ENCODE peak calls at places on chromosomes 12 and 14, in six cellular contexts. W is NCI-H1105 treated with DMSO at 0.1 percent for 48 hours, A is Daoy, N is foreskin fibroblast, D is colonic mucosa, L is endothelial cell. M is an unnamed sample.
A peak's percentile ranks its signal among the peaks of the same experiment; 100 is the strongest.

GRCh38 chr12:58242803-58243628 is 301.6 kb downstream of the ATP23 start:
- DNase-seq in D (no peak), W (no peak), L (no peak), N (no peak), A (peak; percentile 35), M (no peak)

GRCh38 chr12:54988402-54989054 is 4.0 kb upstream of the TESPA1 start:
- DNase-seq in W (peak; percentile 74), A (peak; percentile 44), N (peak; percentile 8), D (peak; percentile 50), L (no peak), M (peak; percentile 6)

GRCh38 chr12:14982986-14983385 is 10.1 kb downstream of the PDE6H start:
- DNase-seq in A (no peak), D (no peak), N (no peak), W (no peak), L (no peak), M (no peak)

GRCh38 chr12:16120027-16120426 is 157.5 kb downstream of the SLC15A5 start:
- DNase-seq in N (no peak), A (no peak), D (no peak), L (no peak), W (no peak), M (no peak)

GRCh38 chr12:85130631-85131030 is 94.5 kb downstream of the LRRIQ1 start:
- DNase-seq in D (no peak), W (no peak), N (no peak), L (no peak), A (no peak), M (no peak)

GRCh38 chr12:21615441-21615840 is 10.8 kb upstream of the GYS2 start:
- DNase-seq in W (no peak), L (no peak), A (no peak), N (no peak), D (no peak), M (no peak)

GRCh38 chr14:77641534-77642341 is 25.3 kb upstream of the SPTLC2 start:
- DNase-seq in N (peak; percentile 60), A (no peak), L (no peak), D (peak; percentile 78), W (no peak), M (peak; percentile 20)

GRCh38 chr14:76293923-76294322 is 82.0 kb upstream of the ESRRB start:
- DNase-seq in D (no peak), A (no peak), W (no peak), L (no peak), N (no peak), M (no peak)

GRCh38 chr14:21749306-21749868 is 75.8 kb upstream of the OR4E1 start:
- DNase-seq in N (no peak), A (no peak), W (no peak), L (no peak), D (no peak), M (no peak)

GRCh38 chr14:44385906-44386305 is 121.2 kb downstream of the FSCB start:
- DNase-seq in D (no peak), W (no peak), A (peak; percentile 55), N (no peak), L (no peak), M (no peak)

GRCh38 chr12:95230313-95230712 is 12.7 kb downstream of the VEZT start:
- DNase-seq in A (no peak), L (no peak), N (no peak), W (no peak), D (no peak), M (no peak)

GRCh38 chr14:20697273-20698017 is 8.9 kb downstream of the ANG start:
- DNase-seq in L (peak; percentile 74), A (peak; percentile 82), D (peak; percentile 80), N (peak; percentile 65), W (peak; percentile 58), M (peak; percentile 67)

GRCh38 chr12:115840159-115840558 is 437.3 kb downstream of the MED13L start:
- DNase-seq in D (no peak), A (peak; percentile 66), L (no peak), W (no peak), N (peak; percentile 29), M (peak; percentile 18)

GRCh38 chr14:35174342-35174741 is 52.0 kb downstream of the PRORP start:
- DNase-seq in D (no peak), A (no peak), L (no peak), N (no peak), W (no peak), M (no peak)

GRCh38 chr12:132413931-132414588 is 75.9 kb upstream of the FBRSL1 start:
- DNase-seq in D (no peak), A (no peak), W (peak; percentile 10), L (peak; percentile 73), N (no peak), M (no peak)

GRCh38 chr12:114483996-114484395 is 78.1 kb upstream of the TBX5 start:
- DNase-seq in L (no peak), A (no peak), D (no peak), N (no peak), W (no peak), M (no peak)

GRCh38 chr14:28297559-28297958 is 469.0 kb upstream of the FOXG1 start:
- DNase-seq in D (no peak), A (no peak), N (no peak), L (no peak), W (no peak), M (no peak)

GRCh38 chr14:55329999-55330710 is 58.9 kb downstream of the FBXO34 start:
- DNase-seq in W (no peak), D (no peak), N (no peak), A (peak; percentile 51), L (no peak), M (peak; percentile 12)

GRCh38 chr12:1493781-1494180 is 100.6 kb downstream of the FBXL14 start:
- DNase-seq in A (no peak), L (no peak), N (no peak), D (no peak), W (no peak), M (no peak)

GRCh38 chr12:9619411-9620179 is 11.9 kb upstream of the KLRB1 start:
- DNase-seq in D (no peak), W (no peak), L (no peak), A (no peak), N (no peak), M (no peak)

GRCh38 chr12:120367924-120368788 is 808 bp downstream of the MSI1 start:
- DNase-seq in W (no peak), N (no peak), A (peak; percentile 39), D (no peak), L (no peak), M (no peak)

GRCh38 chr14:56760164-56760914 is 49.9 kb downstream of the OTX2 start:
- DNase-seq in A (peak; percentile 29), L (no peak), N (no peak), W (peak; percentile 8), D (no peak), M (no peak)

GRCh38 chr12:9750276-9751203 is 10.2 kb downstream of the CD69 start:
- DNase-seq in A (peak; percentile 28), N (peak; percentile 37), W (peak; percentile 89), L (peak; percentile 54), D (peak; percentile 50), M (peak; percentile 51)

GRCh38 chr12:68557011-68557715 is 53.5 kb upstream of the RAP1B start:
- DNase-seq in W (no peak), N (peak; percentile 78), L (no peak), D (no peak), A (peak; percentile 83), M (peak; percentile 86)

GRCh38 chr12:77878901-77879300 is 48.2 kb downstream of the NAV3 start:
- DNase-seq in N (no peak), W (no peak), D (no peak), A (no peak), L (no peak), M (no peak)

GRCh38 chr12:56362130-56363059 is at the start of gene APOF:
- DNase-seq in D (no peak), A (no peak), N (no peak), W (no peak), L (no peak), M (no peak)

M was measured in HFFc6.